ENCODE peak calls at places on chromosomes 4 and X, in six cellular contexts. V is mucosa of descending colon; N is T1000; F is RPMI7951; T is activated CD8-positive, alpha-beta memory T cell treated with anti-CD3 and anti-CD28 coated beads, Interleukin-2, amount 50 U/mL, for 48 hours; I is stimulated activated CD4-positive, alpha-beta T cell treated with anti-CD3 and anti-CD28 coated beads, Interleukin-4, amount 100 ng/mL, for 24 hours. X is an unnamed sample.

GRCh38 chr4:80407246-80407645 is 71.7 kb downstream of the CFAP299 start:
- DNase-seq in V (no peak), N (no peak), F (peak), T (no peak), I (no peak), X (no peak)

GRCh38 chrX:152632445-152633097 is 5.1 kb upstream of the GABRQ start:
- DNase-seq in V (peak), N (peak), F (peak), T (peak), I (peak), X (peak)

GRCh38 chrX:95076449-95076848 is 1402.4 kb downstream of the FAM133A start:
- DNase-seq in V (no peak), N (no peak), F (peak), T (no peak), I (no peak), X (no peak)

GRCh38 chrX:65598559-65599147 is 64.1 kb upstream of the LAS1L start:
- DNase-seq in V (no peak), N (no peak), F (no peak), T (no peak), I (no peak), X (no peak)

GRCh38 chr4:149999485-150000074 is 78.7 kb upstream of the DCLK2 start:
- DNase-seq in V (no peak), N (no peak), F (peak), T (no peak), I (no peak), X (peak)

GRCh38 chr4:76803522-76803921 is 94.4 kb downstream of the SOWAHB start:
- DNase-seq in V (no peak), N (peak), F (peak), T (no peak), I (no peak), X (no peak)

GRCh38 chrX:121642415-121642814 is 595.0 kb downstream of the GLUD2 start:
- DNase-seq in V (no peak), N (no peak), F (peak), T (no peak), I (no peak), X (no peak)

GRCh38 chrX:9326369-9326768 is 138.5 kb upstream of the TBL1X start:
- DNase-seq in V (no peak), N (no peak), F (peak), T (no peak), I (no peak), X (no peak)

GRCh38 chrX:84188320-84188834 is 378 bp upstream of the RPS6KA6 start:
- DNase-seq in V (peak), N (no peak), F (no peak), T (no peak), I (no peak), X (peak)

X was measured in colonic mucosa.